ENCODE peak calls at places on chromosome 9, in ten cellular contexts. One of them, this sample, is unnamed.

GRCh38 chr9:5999443-6000104 is 15.8 kb downstream of the RANBP6 start:
- DNase-seq in hepatocyte: no peak
- DNase-seq in CD4-positive, alpha-beta T cell: no peak
- DNase-seq in fibroblast of lung: no peak
- DNase-seq in CD8-positive, alpha-beta T cell: no peak
- DNase-seq in lower lobe of right lung: no peak
- DNase-seq in AG04450: no peak
- DNase-seq in CD8-positive, alpha-beta memory T cell: no peak
- DNase-seq in lung: no peak
- DNase-seq in body of pancreas: no peak
- DNase-seq in this sample: no peak

GRCh38 chr9:134944351-134944802 is 26.7 kb upstream of the FCN1 start:
- DNase-seq in lung: no peak
- DNase-seq in AG04450: no peak
- DNase-seq in CD8-positive, alpha-beta memory T cell: no peak
- DNase-seq in fibroblast of lung: no peak
- DNase-seq in CD4-positive, alpha-beta T cell: no peak
- DNase-seq in CD8-positive, alpha-beta T cell: no peak
- DNase-seq in body of pancreas: no peak
- DNase-seq in lower lobe of right lung: no peak
- DNase-seq in hepatocyte: peak; percentile 47
- DNase-seq in this sample: no peak

GRCh38 chr9:109317979-109318671 is 2.7 kb downstream of the EPB41L4B start:
- DNase-seq in lower lobe of right lung: no peak
- DNase-seq in CD8-positive, alpha-beta memory T cell: no peak
- DNase-seq in AG04450: no peak
- DNase-seq in lung: no peak
- DNase-seq in hepatocyte: no peak
- DNase-seq in fibroblast of lung: peak; percentile 21
- DNase-seq in CD8-positive, alpha-beta T cell: no peak
- DNase-seq in CD4-positive, alpha-beta T cell: no peak
- DNase-seq in body of pancreas: peak; percentile 48
- DNase-seq in this sample: no peak

GRCh38 chr9:114155967-114156294 is 594 bp downstream of the COL27A1 start:
- DNase-seq in body of pancreas: no peak
- DNase-seq in lower lobe of right lung: no peak
- DNase-seq in CD8-positive, alpha-beta T cell: no peak
- DNase-seq in AG04450: no peak
- DNase-seq in CD8-positive, alpha-beta memory T cell: no peak
- DNase-seq in lung: no peak
- DNase-seq in hepatocyte: no peak
- DNase-seq in fibroblast of lung: no peak
- DNase-seq in CD4-positive, alpha-beta T cell: no peak
- DNase-seq in this sample: no peak

GRCh38 chr9:36874921-36875320 is 159.1 kb downstream of the PAX5 start:
- DNase-seq in lung: no peak
- DNase-seq in fibroblast of lung: peak; percentile 48
- DNase-seq in body of pancreas: no peak
- DNase-seq in hepatocyte: no peak
- DNase-seq in lower lobe of right lung: no peak
- DNase-seq in CD4-positive, alpha-beta T cell: no peak
- DNase-seq in CD8-positive, alpha-beta memory T cell: no peak
- DNase-seq in CD8-positive, alpha-beta T cell: no peak
- DNase-seq in AG04450: no peak
- DNase-seq in this sample: no peak

GRCh38 chr9:133003071-133003461 is 24.6 kb downstream of the GFI1B start:
- DNase-seq in body of pancreas: no peak
- DNase-seq in fibroblast of lung: no peak
- DNase-seq in CD8-positive, alpha-beta memory T cell: no peak
- DNase-seq in CD8-positive, alpha-beta T cell: no peak
- DNase-seq in hepatocyte: no peak
- DNase-seq in lung: no peak
- DNase-seq in AG04450: no peak
- DNase-seq in lower lobe of right lung: no peak
- DNase-seq in CD4-positive, alpha-beta T cell: no peak
- DNase-seq in this sample: no peak

GRCh38 chr9:114989600-114990410 is 59.4 kb upstream of the TNFSF8 start:
- DNase-seq in lung: no peak
- DNase-seq in lower lobe of right lung: no peak
- DNase-seq in CD8-positive, alpha-beta memory T cell: no peak
- DNase-seq in CD4-positive, alpha-beta T cell: no peak
- DNase-seq in AG04450: no peak
- DNase-seq in hepatocyte: no peak
- DNase-seq in fibroblast of lung: no peak
- DNase-seq in body of pancreas: no peak
- DNase-seq in CD8-positive, alpha-beta T cell: no peak
- DNase-seq in this sample: no peak

GRCh38 chr9:27094640-27095039 is 14.4 kb upstream of the TEK start:
- DNase-seq in fibroblast of lung: peak; percentile 90
- DNase-seq in lung: no peak
- DNase-seq in CD4-positive, alpha-beta T cell: no peak
- DNase-seq in lower lobe of right lung: no peak
- DNase-seq in CD8-positive, alpha-beta memory T cell: no peak
- DNase-seq in hepatocyte: no peak
- DNase-seq in body of pancreas: no peak
- DNase-seq in AG04450: no peak
- DNase-seq in CD8-positive, alpha-beta T cell: no peak
- DNase-seq in this sample: no peak

GRCh38 chr9:68704804-68705635 is at the start of gene PIP5K1B:
- DNase-seq in CD8-positive, alpha-beta memory T cell: no peak
- DNase-seq in CD8-positive, alpha-beta T cell: no peak
- DNase-seq in fibroblast of lung: peak; percentile 61
- DNase-seq in lower lobe of right lung: peak; percentile 90
- DNase-seq in lung: peak; percentile 87
- DNase-seq in hepatocyte: peak; percentile 89
- DNase-seq in CD4-positive, alpha-beta T cell: peak; percentile 12
- DNase-seq in body of pancreas: peak; percentile 88
- DNase-seq in AG04450: no peak
- DNase-seq in this sample: no peak

GRCh38 chr9:115144706-115145105 is 26.7 kb upstream of the TNC start:
- DNase-seq in CD4-positive, alpha-beta T cell: no peak
- DNase-seq in lower lobe of right lung: no peak
- DNase-seq in hepatocyte: no peak
- DNase-seq in lung: no peak
- DNase-seq in AG04450: no peak
- DNase-seq in fibroblast of lung: peak; percentile 71
- DNase-seq in body of pancreas: no peak
- DNase-seq in CD8-positive, alpha-beta memory T cell: no peak
- DNase-seq in CD8-positive, alpha-beta T cell: no peak
- DNase-seq in this sample: no peak

GRCh38 chr9:78029601-78030552 is 1.7 kb downstream of the GNAQ start:
- DNase-seq in CD4-positive, alpha-beta T cell: no peak
- DNase-seq in CD8-positive, alpha-beta memory T cell: no peak
- DNase-seq in lower lobe of right lung: peak; percentile 47
- DNase-seq in CD8-positive, alpha-beta T cell: no peak
- DNase-seq in AG04450: no peak
- DNase-seq in lung: no peak
- DNase-seq in body of pancreas: no peak
- DNase-seq in hepatocyte: peak; percentile 17
- DNase-seq in fibroblast of lung: peak; percentile 54
- DNase-seq in this sample: no peak

GRCh38 chr9:17462869-17463464 is 115.9 kb upstream of the SH3GL2 start:
- DNase-seq in CD8-positive, alpha-beta T cell: no peak
- DNase-seq in CD8-positive, alpha-beta memory T cell: no peak
- DNase-seq in CD4-positive, alpha-beta T cell: no peak
- DNase-seq in lower lobe of right lung: no peak
- DNase-seq in fibroblast of lung: peak; percentile 48
- DNase-seq in body of pancreas: peak; percentile 48
- DNase-seq in AG04450: peak; percentile 45
- DNase-seq in lung: no peak
- DNase-seq in hepatocyte: peak; percentile 80
- DNase-seq in this sample: no peak

GRCh38 chr9:129840024-129840423 is 4.8 kb downstream of the USP20 start:
- DNase-seq in fibroblast of lung: no peak
- DNase-seq in CD8-positive, alpha-beta T cell: peak; percentile 20
- DNase-seq in CD4-positive, alpha-beta T cell: no peak
- DNase-seq in AG04450: no peak
- DNase-seq in body of pancreas: no peak
- DNase-seq in hepatocyte: no peak
- DNase-seq in lung: no peak
- DNase-seq in CD8-positive, alpha-beta memory T cell: no peak
- DNase-seq in lower lobe of right lung: no peak
- DNase-seq in this sample: no peak

GRCh38 chr9:87696641-87697040 is 29.3 kb upstream of the CTSL start:
- DNase-seq in AG04450: no peak
- DNase-seq in CD4-positive, alpha-beta T cell: no peak
- DNase-seq in lower lobe of right lung: no peak
- DNase-seq in lung: no peak
- DNase-seq in body of pancreas: no peak
- DNase-seq in CD8-positive, alpha-beta T cell: no peak
- DNase-seq in CD8-positive, alpha-beta memory T cell: no peak
- DNase-seq in hepatocyte: no peak
- DNase-seq in fibroblast of lung: no peak
- DNase-seq in this sample: no peak

GRCh38 chr9:93899609-93900435 is 55.3 kb downstream of the BARX1 start:
- DNase-seq in hepatocyte: no peak
- DNase-seq in body of pancreas: no peak
- DNase-seq in AG04450: no peak
- DNase-seq in lung: no peak
- DNase-seq in CD8-positive, alpha-beta T cell: no peak
- DNase-seq in fibroblast of lung: no peak
- DNase-seq in lower lobe of right lung: no peak
- DNase-seq in CD4-positive, alpha-beta T cell: no peak
- DNase-seq in CD8-positive, alpha-beta memory T cell: peak; percentile 27
- DNase-seq in this sample: no peak

GRCh38 chr9:98860871-98861293 is 53.4 kb downstream of the GALNT12 start:
- DNase-seq in hepatocyte: peak; percentile 78
- DNase-seq in CD8-positive, alpha-beta T cell: no peak
- DNase-seq in CD8-positive, alpha-beta memory T cell: no peak
- DNase-seq in body of pancreas: peak; percentile 74
- DNase-seq in fibroblast of lung: peak; percentile 78
- DNase-seq in AG04450: peak; percentile 77
- DNase-seq in lower lobe of right lung: no peak
- DNase-seq in lung: peak; percentile 57
- DNase-seq in CD4-positive, alpha-beta T cell: no peak
- DNase-seq in this sample: peak; percentile 39

GRCh38 chr9:134950811-134951210 is 33.1 kb upstream of the FCN1 start:
- DNase-seq in CD8-positive, alpha-beta memory T cell: no peak
- DNase-seq in CD8-positive, alpha-beta T cell: no peak
- DNase-seq in lower lobe of right lung: no peak
- DNase-seq in hepatocyte: no peak
- DNase-seq in fibroblast of lung: no peak
- DNase-seq in lung: no peak
- DNase-seq in CD4-positive, alpha-beta T cell: no peak
- DNase-seq in body of pancreas: no peak
- DNase-seq in AG04450: no peak
- DNase-seq in this sample: no peak

GRCh38 chr9:129458663-129459549 is 162.0 kb downstream of the C9orf50 start:
- DNase-seq in body of pancreas: no peak
- DNase-seq in AG04450: no peak
- DNase-seq in CD8-positive, alpha-beta T cell: no peak
- DNase-seq in fibroblast of lung: no peak
- DNase-seq in hepatocyte: peak; percentile 60
- DNase-seq in CD4-positive, alpha-beta T cell: peak; percentile 35
- DNase-seq in lower lobe of right lung: peak; percentile 61
- DNase-seq in lung: peak; percentile 36
- DNase-seq in CD8-positive, alpha-beta memory T cell: peak; percentile 70
- DNase-seq in this sample: peak; percentile 62

GRCh38 chr9:112771359-112772214 is 21.0 kb downstream of the SNX30 start:
- DNase-seq in CD8-positive, alpha-beta T cell: no peak
- DNase-seq in fibroblast of lung: no peak
- DNase-seq in body of pancreas: peak; percentile 16
- DNase-seq in AG04450: no peak
- DNase-seq in CD4-positive, alpha-beta T cell: no peak
- DNase-seq in lower lobe of right lung: no peak
- DNase-seq in lung: no peak
- DNase-seq in hepatocyte: no peak
- DNase-seq in CD8-positive, alpha-beta memory T cell: no peak
- DNase-seq in this sample: no peak
- H3K27ac ChIP-seq in CD8-positive, alpha-beta T cell: no peak overlapping the region
- H3K27ac ChIP-seq in fibroblast of lung: no peak overlapping the region
- H3K27ac ChIP-seq in body of pancreas: no peak overlapping the region
- H3K27ac ChIP-seq in AG04450: no peak overlapping the region
- H3K27ac ChIP-seq in CD4-positive, alpha-beta T cell: no peak overlapping the region
- H3K27ac ChIP-seq in lower lobe of right lung: peak overlapping the region; percentile 21
- H3K27ac ChIP-seq in lung: no peak overlapping the region
- H3K27ac ChIP-seq in hepatocyte: no peak overlapping the region
- H3K27ac ChIP-seq in CD8-positive, alpha-beta memory T cell: no peak overlapping the region
- H3K27ac ChIP-seq in this sample: no peak overlapping the region

GRCh38 chr9:123169926-123170325 is 98.5 kb downstream of the STRBP start:
- DNase-seq in CD4-positive, alpha-beta T cell: no peak
- DNase-seq in fibroblast of lung: no peak
- DNase-seq in CD8-positive, alpha-beta memory T cell: no peak
- DNase-seq in AG04450: no peak
- DNase-seq in lower lobe of right lung: no peak
- DNase-seq in CD8-positive, alpha-beta T cell: no peak
- DNase-seq in body of pancreas: no peak
- DNase-seq in hepatocyte: no peak
- DNase-seq in lung: no peak
- DNase-seq in this sample: no peak
- H3K27ac ChIP-seq in CD4-positive, alpha-beta T cell: no peak overlapping the region
- H3K27ac ChIP-seq in fibroblast of lung: no peak overlapping the region
- H3K27ac ChIP-seq in CD8-positive, alpha-beta memory T cell: no peak overlapping the region
- H3K27ac ChIP-seq in AG04450: no peak overlapping the region
- H3K27ac ChIP-seq in lower lobe of right lung: no peak overlapping the region
- H3K27ac ChIP-seq in CD8-positive, alpha-beta T cell: no peak overlapping the region
- H3K27ac ChIP-seq in body of pancreas: no peak overlapping the region
- H3K27ac ChIP-seq in hepatocyte: no peak overlapping the region
- H3K27ac ChIP-seq in lung: no peak overlapping the region
- H3K27ac ChIP-seq in this sample: no peak overlapping the region

DNA sequence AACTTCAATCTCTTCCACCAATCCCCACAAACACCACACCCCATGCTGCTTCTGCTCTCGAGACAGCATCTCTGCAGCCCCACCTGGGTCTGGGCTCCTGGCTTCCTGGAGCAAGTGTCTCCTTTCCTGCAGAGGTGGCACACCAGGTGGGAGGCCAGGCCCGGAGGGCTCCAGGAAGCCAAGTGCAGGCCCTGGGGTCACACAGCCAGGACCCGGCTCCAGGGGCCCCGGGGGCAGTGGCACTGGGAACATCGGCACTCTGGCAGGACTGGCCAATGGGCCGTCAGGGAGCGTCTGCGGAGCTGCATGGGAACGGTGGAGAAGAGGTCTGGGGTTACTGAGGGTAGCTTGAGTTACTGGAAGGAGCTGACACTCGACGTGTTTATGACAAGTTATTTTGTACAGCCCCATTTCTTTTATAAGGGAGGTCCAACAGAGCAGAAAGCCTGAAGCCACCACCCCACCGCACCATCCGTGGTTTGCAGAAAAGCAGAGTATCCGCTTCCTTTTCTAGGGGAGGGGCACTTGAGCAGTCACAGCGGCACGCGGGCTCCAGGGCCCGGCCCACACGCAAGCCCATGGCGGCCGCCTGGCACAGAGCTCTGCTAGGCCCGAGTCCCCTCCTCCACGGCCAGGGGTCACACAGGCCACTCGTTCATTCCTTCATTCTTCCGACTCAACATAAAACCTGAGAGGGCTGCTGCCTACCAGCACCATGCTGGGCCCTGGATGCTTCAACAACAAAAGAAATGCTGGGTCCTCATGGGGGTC is 14.6 kb upstream of the INPP5E start:
- DNase-seq in lung: no peak
- DNase-seq in CD4-positive, alpha-beta T cell: no peak
- DNase-seq in body of pancreas: no peak
- DNase-seq in lower lobe of right lung: peak; percentile 36
- DNase-seq in CD8-positive, alpha-beta T cell: no peak
- DNase-seq in fibroblast of lung: no peak
- DNase-seq in hepatocyte: no peak
- DNase-seq in AG04450: no peak
- DNase-seq in CD8-positive, alpha-beta memory T cell: no peak
- DNase-seq in this sample: no peak
- H3K27ac ChIP-seq in lung: no peak overlapping the region
- H3K27ac ChIP-seq in CD4-positive, alpha-beta T cell: no peak overlapping the region
- H3K27ac ChIP-seq in body of pancreas: no peak overlapping the region
- H3K27ac ChIP-seq in lower lobe of right lung: no peak overlapping the region
- H3K27ac ChIP-seq in CD8-positive, alpha-beta T cell: no peak overlapping the region
- H3K27ac ChIP-seq in fibroblast of lung: no peak overlapping the region
- H3K27ac ChIP-seq in hepatocyte: no peak overlapping the region
- H3K27ac ChIP-seq in AG04450: no peak overlapping the region
- H3K27ac ChIP-seq in CD8-positive, alpha-beta memory T cell: no peak overlapping the region
- H3K27ac ChIP-seq in this sample: no peak overlapping the region

GRCh38 chr9:86322973-86323644 is 31.1 kb downstream of the TUT7 start:
- DNase-seq in fibroblast of lung: peak; percentile 84
- DNase-seq in CD8-positive, alpha-beta T cell: no peak
- DNase-seq in body of pancreas: no peak
- DNase-seq in CD8-positive, alpha-beta memory T cell: no peak
- DNase-seq in hepatocyte: no peak
- DNase-seq in lung: no peak
- DNase-seq in lower lobe of right lung: no peak
- DNase-seq in AG04450: peak; percentile 16
- DNase-seq in CD4-positive, alpha-beta T cell: no peak
- DNase-seq in this sample: no peak
- H3K27ac ChIP-seq in fibroblast of lung: peak overlapping the region; percentile 55
- H3K27ac ChIP-seq in CD8-positive, alpha-beta T cell: no peak overlapping the region
- H3K27ac ChIP-seq in body of pancreas: no peak overlapping the region
- H3K27ac ChIP-seq in CD8-positive, alpha-beta memory T cell: no peak overlapping the region
- H3K27ac ChIP-seq in hepatocyte: no peak overlapping the region
- H3K27ac ChIP-seq in lung: no peak overlapping the region
- H3K27ac ChIP-seq in lower lobe of right lung: no peak overlapping the region
- H3K27ac ChIP-seq in AG04450: peak overlapping the region; percentile 58
- H3K27ac ChIP-seq in CD4-positive, alpha-beta T cell: no peak overlapping the region
- H3K27ac ChIP-seq in this sample: no peak overlapping the region

This sample was measured in substantia nigra.